ENCODE peak calls at places on chromosomes 1 and 21, in four cellular contexts. One of them, this sample, is unnamed.
A peak's percentile ranks its signal among the peaks of the same experiment; 100 is the strongest.

GRCh38 chr21:37914211-37914900 is 1.9 kb downstream of the KCNJ6 start:
- DNase-seq in HCT116: no peak
- DNase-seq in uterus: no peak
- DNase-seq in spleen: no peak
- DNase-seq in this sample: no peak

GRCh38 chr1:41672173-41672572 is 187.7 kb upstream of the EDN2 start:
- DNase-seq in HCT116: peak; percentile 52
- DNase-seq in uterus: no peak
- DNase-seq in spleen: peak; percentile 69
- DNase-seq in this sample: no peak

GRCh38 chr1:22831729-22832413 is 121.2 kb downstream of the EPHB2 start:
- DNase-seq in HCT116: peak; percentile 94
- DNase-seq in uterus: no peak
- DNase-seq in spleen: peak; percentile 51
- DNase-seq in this sample: no peak

GRCh38 chr21:18499761-18500376 is 96.3 kb upstream of the TMPRSS15 start:
- DNase-seq in HCT116: peak; percentile 10
- DNase-seq in uterus: no peak
- DNase-seq in spleen: no peak
- DNase-seq in this sample: no peak

GRCh38 chr1:212525479-212526110 is 83.0 kb upstream of the ATF3 start:
- DNase-seq in HCT116: no peak
- DNase-seq in uterus: no peak
- DNase-seq in spleen: no peak
- DNase-seq in this sample: no peak

GRCh38 chr21:33931799-33932390 is 16.3 kb upstream of the ATP5PO start:
- DNase-seq in HCT116: no peak
- DNase-seq in uterus: no peak
- DNase-seq in spleen: peak; percentile 73
- DNase-seq in this sample: no peak

GRCh38 chr1:173353346-173353745 is 123.8 kb upstream of the PRDX6 start:
- DNase-seq in HCT116: no peak
- DNase-seq in uterus: no peak
- DNase-seq in spleen: no peak
- DNase-seq in this sample: no peak

GRCh38 chr1:80779278-80779677 is 1021.5 kb upstream of the ADGRL2 start:
- DNase-seq in HCT116: no peak
- DNase-seq in uterus: no peak
- DNase-seq in spleen: no peak
- DNase-seq in this sample: no peak

GRCh38 chr1:97883823-97884222 is 37.0 kb downstream of the DPYD start:
- DNase-seq in HCT116: no peak
- DNase-seq in uterus: no peak
- DNase-seq in spleen: no peak
- DNase-seq in this sample: no peak

GRCh38 chr1:108075055-108075454 is 110.1 kb upstream of the VAV3 start:
- DNase-seq in HCT116: no peak
- DNase-seq in uterus: no peak
- DNase-seq in spleen: no peak
- DNase-seq in this sample: no peak

GRCh38 chr1:155013632-155014031 is 11.0 kb downstream of the ZBTB7B start:
- DNase-seq in HCT116: no peak
- DNase-seq in uterus: no peak
- DNase-seq in spleen: no peak
- DNase-seq in this sample: no peak

GRCh38 chr1:215022723-215023122 is 59.8 kb upstream of the KCNK2 start:
- DNase-seq in HCT116: no peak
- DNase-seq in uterus: no peak
- DNase-seq in spleen: no peak
- DNase-seq in this sample: no peak

GRCh38 chr1:199243423-199244061 is 604.7 kb downstream of the PTPRC start:
- DNase-seq in HCT116: peak; percentile 48
- DNase-seq in uterus: no peak
- DNase-seq in spleen: peak; percentile 91
- DNase-seq in this sample: no peak

GRCh38 chr1:93552751-93553455 is 105.0 kb downstream of the FNBP1L start:
- DNase-seq in HCT116: peak; percentile 16
- DNase-seq in uterus: no peak
- DNase-seq in spleen: no peak
- DNase-seq in this sample: no peak

GRCh38 chr1:236168716-236169429 is 26.5 kb downstream of the GPR137B start:
- DNase-seq in HCT116: no peak
- DNase-seq in uterus: peak; percentile 57
- DNase-seq in spleen: peak; percentile 75
- DNase-seq in this sample: no peak

GRCh38 chr1:84110629-84111028 is 33.4 kb upstream of the PRKACB start:
- DNase-seq in HCT116: no peak
- DNase-seq in uterus: no peak
- DNase-seq in spleen: no peak
- DNase-seq in this sample: no peak

GRCh38 chr1:67052741-67053534 is 1.0 kb downstream of the SLC35D1 start:
- DNase-seq in HCT116: no peak
- DNase-seq in uterus: peak; percentile 32
- DNase-seq in spleen: peak; percentile 79
- DNase-seq in this sample: peak; percentile 0

GRCh38 chr1:87963566-87963965 is 634.9 kb downstream of the LMO4 start:
- DNase-seq in HCT116: no peak
- DNase-seq in uterus: no peak
- DNase-seq in spleen: no peak
- DNase-seq in this sample: no peak

GRCh38 chr1:17438176-17438976 is 1.1 kb downstream of the RCC2 start:
- DNase-seq in HCT116: no peak
- DNase-seq in uterus: peak; percentile 35
- DNase-seq in spleen: peak; percentile 94
- DNase-seq in this sample: no peak

GRCh38 chr1:227940791-227941241 is 6.9 kb downstream of the WNT9A start:
- DNase-seq in HCT116: no peak
- DNase-seq in uterus: no peak
- DNase-seq in spleen: peak; percentile 66
- DNase-seq in this sample: no peak

GRCh38 chr1:184911103-184911502 is 63.2 kb downstream of the NIBAN1 start:
- DNase-seq in HCT116: no peak
- DNase-seq in uterus: no peak
- DNase-seq in spleen: no peak
- DNase-seq in this sample: no peak

GRCh38 chr1:68093737-68094136 is 43.3 kb upstream of the DIRAS3 start:
- DNase-seq in HCT116: no peak
- DNase-seq in uterus: no peak
- DNase-seq in spleen: no peak
- DNase-seq in this sample: no peak

GRCh38 chr1:118688891-118689290 is 299.3 kb downstream of the TBX15 start:
- DNase-seq in HCT116: no peak
- DNase-seq in uterus: no peak
- DNase-seq in spleen: no peak
- DNase-seq in this sample: no peak

GRCh38 chr1:90476411-90476810 is 240.7 kb downstream of the BARHL2 start:
- DNase-seq in HCT116: no peak
- DNase-seq in uterus: no peak
- DNase-seq in spleen: no peak
- DNase-seq in this sample: no peak

GRCh38 chr1:90472775-90473174 is 244.3 kb downstream of the BARHL2 start:
- DNase-seq in HCT116: no peak
- DNase-seq in uterus: no peak
- DNase-seq in spleen: no peak
- DNase-seq in this sample: no peak

GRCh38 chr1:90475623-90476022 is 241.5 kb downstream of the BARHL2 start:
- DNase-seq in HCT116: peak; percentile 2
- DNase-seq in uterus: no peak
- DNase-seq in spleen: no peak
- DNase-seq in this sample: no peak

GRCh38 chr1:90474731-90475130 is 242.4 kb downstream of the BARHL2 start:
- DNase-seq in HCT116: no peak
- DNase-seq in uterus: no peak
- DNase-seq in spleen: no peak
- DNase-seq in this sample: no peak

DNA sequence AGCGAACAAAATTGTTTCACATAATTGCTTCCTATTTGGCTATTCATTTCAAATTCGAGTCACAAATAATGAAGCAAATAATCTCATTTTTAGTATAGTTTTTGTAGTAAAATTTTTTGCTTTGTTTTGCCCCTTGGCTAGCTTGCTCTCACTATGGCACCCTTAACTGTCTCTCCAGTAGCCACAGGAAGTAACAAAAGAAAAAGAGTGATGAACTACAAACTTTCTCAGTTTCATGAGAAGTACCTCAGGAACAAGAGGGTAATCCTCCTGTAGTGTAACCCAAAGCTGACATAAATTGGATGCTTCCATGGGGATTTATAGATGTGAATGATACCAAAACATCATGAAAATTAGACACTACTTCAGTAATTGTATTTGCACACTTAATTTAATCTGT is 242.9 kb downstream of the BARHL2 start:
- DNase-seq in HCT116: no peak
- DNase-seq in uterus: no peak
- DNase-seq in spleen: no peak
- DNase-seq in this sample: no peak
- H3K27ac ChIP-seq in HCT116: no peak overlapping the region
- H3K27ac ChIP-seq in uterus: no peak overlapping the region
- H3K27ac ChIP-seq in spleen: no peak overlapping the region
- H3K27ac ChIP-seq in this sample: no peak overlapping the region

GRCh38 chr1:109655624-109656519 is at the start of gene GSTM4:
- DNase-seq in HCT116: peak; percentile 16
- DNase-seq in uterus: peak; percentile 88
- DNase-seq in spleen: peak; percentile 96
- DNase-seq in this sample: peak; percentile 16
- TF ChIP-seq POLR2A in HCT116: no peak
- TF ChIP-seq POLR2A in uterus: no peak
- TF ChIP-seq POLR2A in spleen: no peak
- TF ChIP-seq POLR2A in this sample: peak; percentile 44

DNA sequence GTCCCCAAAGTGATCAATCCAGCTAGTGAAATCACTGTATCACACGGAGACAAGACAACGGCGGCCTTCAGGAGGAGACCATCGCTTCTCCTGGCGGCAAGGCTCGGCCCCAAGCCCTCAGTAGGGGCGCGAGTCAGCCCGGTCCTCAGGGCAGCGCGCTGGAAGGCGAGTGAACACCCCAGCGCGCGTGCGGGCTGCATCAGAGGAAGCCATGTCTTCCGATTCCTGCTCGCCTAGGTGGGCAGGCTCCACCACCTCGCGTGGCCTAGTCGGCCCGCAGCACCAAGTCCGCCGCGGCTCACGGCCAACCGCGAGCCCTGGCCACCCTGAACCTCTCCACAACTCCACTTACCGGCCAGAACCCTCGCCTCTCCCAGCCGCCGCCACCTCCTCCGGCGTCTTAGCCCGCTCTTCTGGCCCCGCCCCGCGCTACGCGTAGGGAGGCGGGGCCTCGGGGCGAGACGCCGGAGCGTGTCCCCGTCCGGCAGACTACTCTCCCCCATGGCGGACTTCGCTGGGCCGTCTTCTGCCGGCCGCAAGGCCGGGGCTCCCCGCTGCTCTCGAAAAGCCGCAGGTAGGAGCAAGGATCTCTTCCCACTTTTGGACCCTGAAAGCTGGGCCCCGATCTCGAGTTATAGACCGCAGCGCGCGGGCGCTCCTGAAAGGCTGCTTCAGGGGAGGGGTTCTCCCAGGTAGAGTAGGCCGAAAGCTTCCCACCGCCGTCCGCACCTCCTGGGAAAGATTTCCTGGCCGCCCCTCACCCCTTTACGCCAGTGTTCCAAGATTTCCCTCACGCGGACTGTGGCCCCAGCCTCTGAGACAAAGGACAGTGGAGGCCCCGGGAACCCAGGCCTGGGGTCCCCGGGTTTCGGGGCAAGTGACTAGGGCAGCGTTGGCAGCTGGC is at the start of the genes GLMN and RPAP2:
- DNase-seq in HCT116: peak; percentile 72
- DNase-seq in uterus: peak; percentile 70
- DNase-seq in spleen: peak; percentile 96
- DNase-seq in this sample: peak; percentile 7
- TF ChIP-seq CTCF in HCT116: no peak
- TF ChIP-seq CTCF in uterus: no peak
- TF ChIP-seq CTCF in spleen: no peak
- TF ChIP-seq CTCF in this sample: no peak

GRCh38 chr1:223731076-223731770 is 18.9 kb downstream of the CAPN2 start:
- DNase-seq in HCT116: no peak
- DNase-seq in uterus: peak; percentile 75
- DNase-seq in spleen: no peak
- DNase-seq in this sample: no peak

GRCh38 chr1:223732993-223733798 is 20.9 kb downstream of the CAPN2 start:
- DNase-seq in HCT116: no peak
- DNase-seq in uterus: no peak
- DNase-seq in spleen: no peak
- DNase-seq in this sample: no peak

GRCh38 chr1:223730471-223730870 is 18.1 kb downstream of the CAPN2 start:
- DNase-seq in HCT116: no peak
- DNase-seq in uterus: no peak
- DNase-seq in spleen: no peak
- DNase-seq in this sample: no peak

GRCh38 chr1:223727541-223727940 is 15.2 kb downstream of the CAPN2 start:
- DNase-seq in HCT116: no peak
- DNase-seq in uterus: no peak
- DNase-seq in spleen: no peak
- DNase-seq in this sample: no peak

DNA sequence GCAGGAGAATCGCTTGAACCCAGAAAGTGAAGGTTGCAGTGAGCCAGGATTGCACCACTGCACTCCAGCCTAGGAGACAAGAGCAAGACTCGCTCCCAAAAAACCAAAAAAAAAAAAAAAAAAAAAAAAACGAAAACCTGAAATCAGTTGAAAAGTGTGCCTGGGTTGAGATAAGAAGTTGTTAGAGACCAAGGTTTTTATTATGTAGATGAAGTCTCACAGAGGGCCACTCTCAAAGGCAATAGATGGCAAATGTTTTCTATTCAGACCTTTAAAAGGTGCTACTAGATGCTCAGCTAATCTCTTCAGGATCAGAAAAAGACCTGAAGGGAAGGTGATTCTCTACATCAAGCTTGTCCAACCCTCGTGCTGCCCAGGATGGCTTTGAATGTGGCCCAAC is 17.6 kb downstream of the CAPN2 start:
- DNase-seq in HCT116: no peak
- DNase-seq in uterus: no peak
- DNase-seq in spleen: no peak
- DNase-seq in this sample: no peak
- H3K27ac ChIP-seq in HCT116: no peak overlapping the region
- H3K27ac ChIP-seq in uterus: no peak overlapping the region
- H3K27ac ChIP-seq in spleen: no peak overlapping the region
- H3K27ac ChIP-seq in this sample: no peak overlapping the region

GRCh38 chr1:1115830-1116700 is at the start of gene C1orf159:
- DNase-seq in HCT116: peak; percentile 94
- DNase-seq in uterus: peak; percentile 98
- DNase-seq in spleen: peak; percentile 98
- DNase-seq in this sample: peak; percentile 97
- TF ChIP-seq POLR2A in HCT116: no peak
- TF ChIP-seq POLR2A in uterus: no peak
- TF ChIP-seq POLR2A in spleen: no peak
- TF ChIP-seq POLR2A in this sample: no peak

GRCh38 chr1:16393255-16394177 is 26.5 kb downstream of the SZRD1 start:
- DNase-seq in HCT116: no peak
- DNase-seq in uterus: no peak
- DNase-seq in spleen: no peak
- DNase-seq in this sample: no peak
- TF ChIP-seq CTCF in HCT116: no peak
- TF ChIP-seq CTCF in uterus: no peak
- TF ChIP-seq CTCF in spleen: no peak
- TF ChIP-seq CTCF in this sample: no peak

GRCh38 chr1:165117482-165117881 is 239.0 kb downstream of the LMX1A start:
- DNase-seq in HCT116: no peak
- DNase-seq in uterus: no peak
- DNase-seq in spleen: no peak
- DNase-seq in this sample: no peak
- H3K27ac ChIP-seq in HCT116: no peak overlapping the region
- H3K27ac ChIP-seq in uterus: no peak overlapping the region
- H3K27ac ChIP-seq in spleen: no peak overlapping the region
- H3K27ac ChIP-seq in this sample: no peak overlapping the region

This sample was measured in esophagus squamous epithelium.